ENCODE peak calls at places on chromosomes 11 and 22, in six cellular contexts. D is activated CD4-positive, alpha-beta T cell treated with anti-CD3 and anti-CD28 coated beads, Interleukin-2, amount 50 U/mL, for 24 hours; K is nephron progenitor cell; O is HCT116; I is heart right ventricle; R is T47D. Z is an unnamed sample.

GRCh38 chr22:22908495-22908861 is 20.9 kb downstream of the IGLL5 start:
- DNase-seq in D (no peak), K (no peak), O (no peak), I (no peak), R (no peak), Z (no peak)

GRCh38 chr22:19876314-19876940 is 21.8 kb upstream of the GNB1L start:
- DNase-seq in D (no peak), K (no peak), O (no peak), I (no peak), R (no peak), Z (no peak)

GRCh38 chr11:24781288-24781687 is 284.4 kb downstream of the LUZP2 start:
- DNase-seq in D (no peak), K (no peak), O (no peak), I (no peak), R (no peak), Z (no peak)

GRCh38 chr11:72224587-72225410 is at the start of gene INPPL1:
- DNase-seq in D (no peak), K (peak; percentile 73), O (no peak), I (peak; percentile 72), R (no peak), Z (no peak)

GRCh38 chr11:105081412-105082150 is 36.4 kb upstream of the CARD16 start:
- DNase-seq in D (no peak), K (no peak), O (no peak), I (no peak), R (no peak), Z (no peak)

GRCh38 chr11:68039526-68040086 is 781 bp downstream of the TCIRG1 start:
- DNase-seq in D (no peak), K (no peak), O (no peak), I (no peak), R (no peak), Z (no peak)

GRCh38 chr11:114679505-114679904 is 1.2 kb downstream of the NXPE2 start:
- DNase-seq in D (no peak), K (no peak), O (no peak), I (no peak), R (no peak), Z (no peak)

GRCh38 chr11:69691449-69691848 is 12.4 kb downstream of the FGF19 start:
- DNase-seq in D (no peak), K (no peak), O (peak; percentile 74), I (no peak), R (no peak), Z (no peak)

GRCh38 chr22:39967996-39968968 is 8.1 kb downstream of the TMA7B start:
- DNase-seq in D (no peak), K (no peak), O (no peak), I (peak; percentile 7), R (no peak), Z (no peak)

GRCh38 chr11:76083563-76084451 is 122.5 kb downstream of the WNT11 start:
- DNase-seq in D (no peak), K (no peak), O (no peak), I (no peak), R (no peak), Z (no peak)

GRCh38 chr11:91163619-91164451 is 941.0 kb upstream of the CHORDC1 start:
- DNase-seq in D (no peak), K (no peak), O (no peak), I (no peak), R (no peak), Z (no peak)

GRCh38 chr22:29907753-29908515 is 25.0 kb downstream of the MTMR3 start:
- DNase-seq in D (no peak), K (no peak), O (peak; percentile 93), I (peak; percentile 76), R (no peak), Z (peak; percentile 62)

GRCh38 chr11:12159351-12160099 is 49.1 kb downstream of the MICAL2 start:
- DNase-seq in D (no peak), K (no peak), O (no peak), I (no peak), R (no peak), Z (peak; percentile 82)

GRCh38 chr11:88375927-88376470 is 38.5 kb upstream of the CTSC start:
- DNase-seq in D (no peak), K (no peak), O (no peak), I (no peak), R (no peak), Z (no peak)

GRCh38 chr11:121614661-121615240 is 162.0 kb upstream of the SORL1-AS1 start:
- DNase-seq in D (no peak), K (no peak), O (no peak), I (no peak), R (no peak), Z (no peak)

GRCh38 chr11:12087075-12087775 is 23.2 kb upstream of the MICAL2 start:
- DNase-seq in D (no peak), K (no peak), O (peak; percentile 38), I (no peak), R (no peak), Z (no peak)

Z was measured in HL-60.